ENCODE peak calls at places on chromosomes 11 and 22, in seven cellular contexts. One of them, this sample, is unnamed.

GRCh38 chr11:44973634-44974401 is 23.1 kb upstream of the TP53I11 start:
- DNase-seq in stomach: no peak
- DNase-seq in sigmoid colon: no peak
- DNase-seq in fibroblast of lung: no peak
- DNase-seq in lower lobe of right lung: no peak
- DNase-seq in esophagus squamous epithelium: no peak
- DNase-seq in mammary epithelial cell: no peak
- DNase-seq in this sample: no peak

GRCh38 chr22:29148826-29149225 is 56.9 kb upstream of the EMID1 start:
- DNase-seq in sigmoid colon: peak; percentile 43
- DNase-seq in mammary epithelial cell: no peak
- DNase-seq in fibroblast of lung: no peak
- DNase-seq in lower lobe of right lung: no peak
- DNase-seq in esophagus squamous epithelium: no peak
- DNase-seq in stomach: no peak
- DNase-seq in this sample: no peak

GRCh38 chr11:65428578-65429068 is 6.0 kb downstream of the NEAT1 start:
- DNase-seq in sigmoid colon: peak; percentile 75
- DNase-seq in lower lobe of right lung: no peak
- DNase-seq in stomach: peak; percentile 65
- DNase-seq in esophagus squamous epithelium: no peak
- DNase-seq in mammary epithelial cell: no peak
- DNase-seq in fibroblast of lung: no peak
- DNase-seq in this sample: peak; percentile 61

GRCh38 chr11:33704240-33705002 is 3.8 kb upstream of the C11orf91 start:
- DNase-seq in mammary epithelial cell: no peak
- DNase-seq in stomach: no peak
- DNase-seq in esophagus squamous epithelium: no peak
- DNase-seq in fibroblast of lung: no peak
- DNase-seq in lower lobe of right lung: no peak
- DNase-seq in sigmoid colon: no peak
- DNase-seq in this sample: no peak

GRCh38 chr11:17432041-17432440 is 43.6 kb upstream of the KCNJ11 start:
- DNase-seq in lower lobe of right lung: no peak
- DNase-seq in fibroblast of lung: no peak
- DNase-seq in esophagus squamous epithelium: no peak
- DNase-seq in stomach: no peak
- DNase-seq in mammary epithelial cell: no peak
- DNase-seq in sigmoid colon: no peak
- DNase-seq in this sample: no peak

GRCh38 chr11:122816701-122817100 is 21.6 kb upstream of the CRTAM start:
- DNase-seq in mammary epithelial cell: no peak
- DNase-seq in stomach: no peak
- DNase-seq in fibroblast of lung: no peak
- DNase-seq in sigmoid colon: no peak
- DNase-seq in lower lobe of right lung: no peak
- DNase-seq in esophagus squamous epithelium: no peak
- DNase-seq in this sample: no peak

GRCh38 chr11:96763244-96763643 is 373.4 kb downstream of the JRKL start:
- DNase-seq in lower lobe of right lung: no peak
- DNase-seq in sigmoid colon: no peak
- DNase-seq in esophagus squamous epithelium: no peak
- DNase-seq in stomach: no peak
- DNase-seq in fibroblast of lung: peak; percentile 31
- DNase-seq in mammary epithelial cell: no peak
- DNase-seq in this sample: no peak

GRCh38 chr22:22025320-22026156 is 43.0 kb upstream of the TOP3B start:
- DNase-seq in fibroblast of lung: no peak
- DNase-seq in mammary epithelial cell: no peak
- DNase-seq in stomach: no peak
- DNase-seq in lower lobe of right lung: no peak
- DNase-seq in sigmoid colon: no peak
- DNase-seq in esophagus squamous epithelium: no peak
- DNase-seq in this sample: no peak

GRCh38 chr22:42548597-42549328 is 5.0 kb upstream of the SERHL2 start:
- DNase-seq in lower lobe of right lung: no peak
- DNase-seq in fibroblast of lung: no peak
- DNase-seq in mammary epithelial cell: no peak
- DNase-seq in stomach: no peak
- DNase-seq in sigmoid colon: no peak
- DNase-seq in esophagus squamous epithelium: no peak
- DNase-seq in this sample: no peak

GRCh38 chr22:38141574-38141973 is 31.1 kb upstream of the BAIAP2L2 start:
- DNase-seq in esophagus squamous epithelium: no peak
- DNase-seq in sigmoid colon: peak; percentile 29
- DNase-seq in lower lobe of right lung: no peak
- DNase-seq in fibroblast of lung: no peak
- DNase-seq in mammary epithelial cell: no peak
- DNase-seq in stomach: no peak
- DNase-seq in this sample: no peak

GRCh38 chr11:34274712-34275398 is 83.0 kb downstream of the ABTB2 start:
- DNase-seq in lower lobe of right lung: peak; percentile 92
- DNase-seq in sigmoid colon: peak; percentile 96
- DNase-seq in esophagus squamous epithelium: no peak
- DNase-seq in mammary epithelial cell: peak; percentile 99
- DNase-seq in stomach: peak; percentile 87
- DNase-seq in fibroblast of lung: peak; percentile 98
- DNase-seq in this sample: peak; percentile 77

GRCh38 chr11:61700221-61700620 is 20.0 kb downstream of the DAGLA start:
- DNase-seq in esophagus squamous epithelium: no peak
- DNase-seq in lower lobe of right lung: peak; percentile 71
- DNase-seq in mammary epithelial cell: peak; percentile 86
- DNase-seq in sigmoid colon: no peak
- DNase-seq in stomach: peak; percentile 83
- DNase-seq in fibroblast of lung: peak; percentile 64
- DNase-seq in this sample: peak; percentile 82

GRCh38 chr11:134801526-134801925 is 389.5 kb upstream of the B3GAT1 start:
- DNase-seq in stomach: no peak
- DNase-seq in esophagus squamous epithelium: no peak
- DNase-seq in sigmoid colon: no peak
- DNase-seq in mammary epithelial cell: no peak
- DNase-seq in lower lobe of right lung: no peak
- DNase-seq in fibroblast of lung: no peak
- DNase-seq in this sample: no peak

GRCh38 chr11:66986178-66986545 is 11.1 kb downstream of the C11orf86 start:
- DNase-seq in lower lobe of right lung: no peak
- DNase-seq in esophagus squamous epithelium: no peak
- DNase-seq in stomach: peak; percentile 41
- DNase-seq in fibroblast of lung: no peak
- DNase-seq in sigmoid colon: no peak
- DNase-seq in mammary epithelial cell: peak; percentile 25
- DNase-seq in this sample: no peak

GRCh38 chr11:66981976-66982578 is 7.0 kb downstream of the C11orf86 start:
- DNase-seq in stomach: peak; percentile 80
- DNase-seq in fibroblast of lung: peak; percentile 91
- DNase-seq in sigmoid colon: peak; percentile 85
- DNase-seq in esophagus squamous epithelium: peak; percentile 7
- DNase-seq in mammary epithelial cell: peak; percentile 89
- DNase-seq in lower lobe of right lung: peak; percentile 85
- DNase-seq in this sample: peak; percentile 57

GRCh38 chr11:66985508-66986177 is 10.5 kb downstream of the C11orf86 start:
- DNase-seq in fibroblast of lung: no peak
- DNase-seq in stomach: peak; percentile 88
- DNase-seq in lower lobe of right lung: no peak
- DNase-seq in mammary epithelial cell: no peak
- DNase-seq in esophagus squamous epithelium: no peak
- DNase-seq in sigmoid colon: no peak
- DNase-seq in this sample: peak; percentile 66

GRCh38 chr11:66987158-66987620 is 12.1 kb downstream of the C11orf86 start:
- DNase-seq in fibroblast of lung: no peak
- DNase-seq in sigmoid colon: no peak
- DNase-seq in stomach: no peak
- DNase-seq in mammary epithelial cell: no peak
- DNase-seq in lower lobe of right lung: no peak
- DNase-seq in esophagus squamous epithelium: no peak
- DNase-seq in this sample: no peak

GRCh38 chr11:66983275-66983924 is 8.3 kb downstream of the C11orf86 start:
- DNase-seq in esophagus squamous epithelium: no peak
- DNase-seq in sigmoid colon: no peak
- DNase-seq in stomach: no peak
- DNase-seq in fibroblast of lung: no peak
- DNase-seq in lower lobe of right lung: no peak
- DNase-seq in mammary epithelial cell: peak; percentile 12
- DNase-seq in this sample: no peak
- H3K36me3 ChIP-seq in esophagus squamous epithelium: no peaks in the 10 kb centered on the region
- H3K36me3 ChIP-seq in sigmoid colon: no peaks in the 10 kb centered on the region
- H3K36me3 ChIP-seq in stomach: no peaks in the 10 kb centered on the region
- H3K36me3 ChIP-seq in fibroblast of lung: no peaks in the 10 kb centered on the region
- H3K36me3 ChIP-seq in lower lobe of right lung: no peaks in the 10 kb centered on the region
- H3K36me3 ChIP-seq in mammary epithelial cell: no peaks in the 10 kb centered on the region
- H3K36me3 ChIP-seq in this sample: no peaks in the 10 kb centered on the region

GRCh38 chr11:12901272-12901671 is 107.8 kb upstream of the RASSF10 start:
- DNase-seq in lower lobe of right lung: no peak
- DNase-seq in mammary epithelial cell: peak; percentile 9
- DNase-seq in esophagus squamous epithelium: no peak
- DNase-seq in sigmoid colon: no peak
- DNase-seq in stomach: no peak
- DNase-seq in fibroblast of lung: no peak
- DNase-seq in this sample: no peak

GRCh38 chr11:12906501-12906900 is 102.6 kb upstream of the RASSF10 start:
- DNase-seq in sigmoid colon: no peak
- DNase-seq in fibroblast of lung: no peak
- DNase-seq in lower lobe of right lung: no peak
- DNase-seq in stomach: no peak
- DNase-seq in mammary epithelial cell: no peak
- DNase-seq in esophagus squamous epithelium: no peak
- DNase-seq in this sample: no peak

GRCh38 chr11:12900496-12900895 is 108.6 kb upstream of the RASSF10 start:
- DNase-seq in stomach: no peak
- DNase-seq in sigmoid colon: no peak
- DNase-seq in esophagus squamous epithelium: no peak
- DNase-seq in mammary epithelial cell: peak; percentile 90
- DNase-seq in lower lobe of right lung: no peak
- DNase-seq in fibroblast of lung: peak; percentile 98
- DNase-seq in this sample: no peak

GRCh38 chr11:12901874-12902481 is 107.1 kb upstream of the RASSF10 start:
- DNase-seq in mammary epithelial cell: peak; percentile 49
- DNase-seq in sigmoid colon: no peak
- DNase-seq in lower lobe of right lung: no peak
- DNase-seq in esophagus squamous epithelium: no peak
- DNase-seq in stomach: no peak
- DNase-seq in fibroblast of lung: peak; percentile 52
- DNase-seq in this sample: no peak

DNA sequence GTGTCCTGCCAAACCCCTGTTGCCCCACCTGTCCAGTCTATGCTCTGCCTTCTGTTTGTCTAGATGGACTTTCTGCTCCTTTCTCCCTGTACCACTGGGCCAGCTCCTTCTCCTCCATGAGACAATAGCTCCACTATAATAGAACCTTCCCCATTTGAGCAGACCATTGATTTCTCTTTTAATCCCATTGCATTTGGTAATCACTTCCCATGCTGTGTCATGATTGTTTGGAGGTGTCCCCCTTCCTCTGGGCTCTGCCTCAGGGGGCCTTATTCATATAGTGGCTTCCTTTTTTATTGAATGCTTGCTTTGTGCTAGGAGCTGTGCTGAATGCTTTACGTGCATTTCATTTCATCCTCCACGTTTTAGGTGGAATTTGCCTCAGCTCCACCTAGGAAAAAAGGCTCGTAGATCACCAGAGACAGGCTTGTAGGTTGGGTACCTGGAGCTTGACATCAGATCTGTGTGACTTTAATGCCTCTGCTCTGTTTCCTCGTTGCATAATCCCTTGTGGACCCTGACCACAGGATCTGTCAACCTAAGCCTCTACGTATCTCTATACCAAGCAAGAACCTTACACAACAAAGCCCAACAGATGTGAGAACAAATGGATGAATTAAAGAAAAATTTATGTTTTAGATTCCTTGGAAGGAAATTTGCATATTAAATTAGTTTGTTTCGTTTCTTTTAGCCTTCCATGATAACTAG is 106.2 kb upstream of the RASSF10 start:
- DNase-seq in stomach: no peak
- DNase-seq in sigmoid colon: no peak
- DNase-seq in mammary epithelial cell: no peak
- DNase-seq in lower lobe of right lung: no peak
- DNase-seq in esophagus squamous epithelium: no peak
- DNase-seq in fibroblast of lung: no peak
- DNase-seq in this sample: no peak
- H3K36me3 ChIP-seq in stomach: peaks cover 11% of the 10 kb centered on the region
- H3K36me3 ChIP-seq in sigmoid colon: peaks cover 18% of the 10 kb centered on the region
- H3K36me3 ChIP-seq in mammary epithelial cell: peaks cover 16% of the 10 kb centered on the region
- H3K36me3 ChIP-seq in lower lobe of right lung: peaks cover 22% of the 10 kb centered on the region
- H3K36me3 ChIP-seq in esophagus squamous epithelium: no peaks in the 10 kb centered on the region
- H3K36me3 ChIP-seq in fibroblast of lung: peaks cover 12% of the 10 kb centered on the region
- H3K36me3 ChIP-seq in this sample: no peaks in the 10 kb centered on the region

GRCh38 chr11:36499325-36499724 is 10.7 kb downstream of the TRAF6 start:
- DNase-seq in fibroblast of lung: no peak
- DNase-seq in esophagus squamous epithelium: no peak
- DNase-seq in sigmoid colon: no peak
- DNase-seq in lower lobe of right lung: no peak
- DNase-seq in stomach: no peak
- DNase-seq in mammary epithelial cell: no peak
- DNase-seq in this sample: no peak

GRCh38 chr11:36493332-36493731 is 16.7 kb downstream of the TRAF6 start:
- DNase-seq in mammary epithelial cell: no peak
- DNase-seq in sigmoid colon: no peak
- DNase-seq in fibroblast of lung: no peak
- DNase-seq in lower lobe of right lung: no peak
- DNase-seq in stomach: no peak
- DNase-seq in esophagus squamous epithelium: no peak
- DNase-seq in this sample: no peak

GRCh38 chr11:36501236-36501635 is 8.8 kb downstream of the TRAF6 start:
- DNase-seq in sigmoid colon: no peak
- DNase-seq in fibroblast of lung: peak; percentile 39
- DNase-seq in stomach: no peak
- DNase-seq in esophagus squamous epithelium: no peak
- DNase-seq in lower lobe of right lung: no peak
- DNase-seq in mammary epithelial cell: no peak
- DNase-seq in this sample: no peak

GRCh38 chr11:36500315-36500721 is 9.8 kb downstream of the TRAF6 start:
- DNase-seq in esophagus squamous epithelium: no peak
- DNase-seq in stomach: no peak
- DNase-seq in lower lobe of right lung: no peak
- DNase-seq in mammary epithelial cell: peak; percentile 87
- DNase-seq in sigmoid colon: no peak
- DNase-seq in fibroblast of lung: peak; percentile 95
- DNase-seq in this sample: no peak

DNA sequence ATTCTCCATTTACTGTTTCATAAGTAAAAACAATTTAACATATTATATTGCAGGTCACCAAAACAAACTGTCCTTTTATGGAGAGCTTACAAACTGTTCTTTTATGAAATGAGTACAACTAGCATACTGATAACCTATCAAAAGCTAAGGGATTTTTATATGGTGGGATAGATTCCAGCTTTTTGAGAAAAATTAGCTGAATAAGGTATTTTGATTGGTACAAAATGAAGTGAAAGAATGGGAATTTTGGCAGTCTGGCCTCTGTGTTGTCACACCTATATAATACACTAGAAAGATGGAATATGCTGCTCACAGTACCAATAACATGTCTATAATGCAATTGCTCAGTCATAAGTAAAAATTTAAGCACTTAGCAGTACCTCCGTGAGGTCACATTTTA is 11.4 kb downstream of the TRAF6 start:
- DNase-seq in fibroblast of lung: no peak
- DNase-seq in sigmoid colon: no peak
- DNase-seq in lower lobe of right lung: no peak
- DNase-seq in mammary epithelial cell: no peak
- DNase-seq in esophagus squamous epithelium: no peak
- DNase-seq in stomach: no peak
- DNase-seq in this sample: no peak
- H3K36me3 ChIP-seq in fibroblast of lung: peaks cover 2% of the 10 kb centered on the region
- H3K36me3 ChIP-seq in sigmoid colon: peaks cover 25% of the 10 kb centered on the region
- H3K36me3 ChIP-seq in lower lobe of right lung: peaks cover 76% of the 10 kb centered on the region
- H3K36me3 ChIP-seq in mammary epithelial cell: peaks cover 26% of the 10 kb centered on the region
- H3K36me3 ChIP-seq in esophagus squamous epithelium: peaks cover 5% of the 10 kb centered on the region
- H3K36me3 ChIP-seq in stomach: peaks cover 23% of the 10 kb centered on the region
- H3K36me3 ChIP-seq in this sample: peaks cover 11% of the 10 kb centered on the region

GRCh38 chr22:48316876-48317250 is 1510.8 kb downstream of the BRD1 start:
- DNase-seq in sigmoid colon: peak; percentile 37
- DNase-seq in esophagus squamous epithelium: no peak
- DNase-seq in mammary epithelial cell: no peak
- DNase-seq in lower lobe of right lung: no peak
- DNase-seq in fibroblast of lung: no peak
- DNase-seq in stomach: peak; percentile 16
- DNase-seq in this sample: no peak
- H3K36me3 ChIP-seq in sigmoid colon: no peaks in the 10 kb centered on the region
- H3K36me3 ChIP-seq in esophagus squamous epithelium: no peaks in the 10 kb centered on the region
- H3K36me3 ChIP-seq in mammary epithelial cell: no peaks in the 10 kb centered on the region
- H3K36me3 ChIP-seq in lower lobe of right lung: no peaks in the 10 kb centered on the region
- H3K36me3 ChIP-seq in fibroblast of lung: no peaks in the 10 kb centered on the region
- H3K36me3 ChIP-seq in stomach: no peaks in the 10 kb centered on the region
- H3K36me3 ChIP-seq in this sample: no peaks in the 10 kb centered on the region

This sample was measured in pancreas.